ENCODE peak calls at places on chromosomes 12 and 14, in seven cellular contexts. T is body of pancreas; Y is activated naive CD4-positive, alpha-beta T cell treated with anti-CD3 and anti-CD28 coated beads, Interleukin-2, amount 10 ng/mL, durations not matched to agents 7 days and 5 days; L is NB4; U is NCI-H1417 treated with DMSO at 0.1 percent for 48 hours; E is hippocampal formation; F is H9. H is an unnamed sample.

GRCh38 chr12:6250343-6250742 is 50.1 kb downstream of the CD9 start:
- DNase-seq in U (no peak), Y (no peak), E (no peak), L (no peak), F (no peak), T (peak; percentile 17), H (no peak)

GRCh38 chr12:23756416-23756815 is 193.1 kb downstream of the SOX5 start:
- DNase-seq in E (no peak), U (no peak), F (no peak), L (no peak), T (no peak), Y (no peak), H (no peak)

GRCh38 chr12:56151672-56152131 is 685 bp upstream of the MYL6B start:
- DNase-seq in Y (peak; percentile 82), F (peak; percentile 83), E (no peak), T (peak; percentile 79), U (no peak), L (no peak), H (peak; percentile 62)

GRCh38 chr12:58030566-58031279 is 89.4 kb downstream of the ATP23 start:
- DNase-seq in F (no peak), Y (no peak), L (peak; percentile 23), U (no peak), T (no peak), E (no peak), H (no peak)

GRCh38 chr14:63483315-63483714 is 59.9 kb downstream of the PPP2R5E start:
- DNase-seq in Y (no peak), U (no peak), L (no peak), E (no peak), F (no peak), T (no peak), H (no peak)

GRCh38 chr12:99498756-99499155 is 148.8 kb upstream of the GARIN6 start:
- DNase-seq in E (no peak), U (no peak), L (no peak), F (peak; percentile 27), Y (no peak), T (no peak), H (no peak)

GRCh38 chr12:61220337-61220736 is 1039.9 kb upstream of the USP15 start:
- DNase-seq in L (no peak), E (no peak), Y (no peak), F (no peak), T (no peak), U (no peak), H (no peak)

GRCh38 chr12:88310069-88310468 is 168.0 kb downstream of the TMTC3 start:
- DNase-seq in L (no peak), Y (no peak), E (no peak), F (no peak), U (no peak), T (no peak), H (no peak)

GRCh38 chr12:123941485-123942276 is 30.9 kb downstream of the CCDC92 start:
- DNase-seq in F (no peak), T (no peak), E (no peak), Y (no peak), L (no peak), U (no peak), H (no peak)

GRCh38 chr12:49825971-49826421 is 2.2 kb downstream of the NCKAP5L start:
- DNase-seq in T (no peak), E (no peak), F (no peak), U (no peak), L (no peak), Y (no peak), H (no peak)

GRCh38 chr12:130147875-130148596 is 14.2 kb upstream of the FZD10 start:
- DNase-seq in Y (no peak), E (no peak), U (no peak), T (no peak), F (no peak), L (no peak), H (no peak)

GRCh38 chr12:116687888-116688287 is 50.0 kb downstream of the SPRING1 start:
- DNase-seq in U (no peak), T (peak; percentile 43), L (peak; percentile 93), F (peak; percentile 92), E (no peak), Y (peak; percentile 50), H (peak; percentile 31)

GRCh38 chr14:92676448-92677086 is 71.9 kb downstream of the LGMN start:
- DNase-seq in U (no peak), L (no peak), Y (no peak), T (no peak), F (no peak), E (no peak), H (no peak)

GRCh38 chr12:54259194-54260011 is 20.5 kb downstream of the CBX5 start:
- DNase-seq in T (peak; percentile 87), L (peak; percentile 24), F (peak; percentile 98), Y (peak; percentile 53), U (peak; percentile 91), E (peak; percentile 78), H (peak; percentile 86)

GRCh38 chr12:103868215-103868614 is 27.2 kb upstream of the NT5DC3 start:
- DNase-seq in F (no peak), L (no peak), Y (no peak), T (no peak), E (no peak), U (no peak), H (no peak)

GRCh38 chr14:61080591-61081010 is 99.6 kb downstream of the SLC38A6 start:
- DNase-seq in L (no peak), E (no peak), Y (no peak), F (peak; percentile 39), T (no peak), U (no peak), H (no peak)

GRCh38 chr14:101062611-101063010 is 159.1 kb upstream of the RTL1 start:
- DNase-seq in U (no peak), F (no peak), T (no peak), E (no peak), L (no peak), Y (no peak), H (no peak)

GRCh38 chr14:95463173-95463901 is 53.1 kb downstream of the SYNE3 start:
- DNase-seq in E (no peak), L (no peak), T (no peak), Y (peak; percentile 69), F (no peak), U (peak; percentile 91), H (peak; percentile 96)

H was measured in Jurkat, Clone E6-1.